ENCODE peak calls at places on chromosomes 16 and 17, in six cellular contexts. One of them, this sample, is unnamed.
A peak's percentile ranks its signal among the peaks of the same experiment; 100 is the strongest.

GRCh38 chr17:82871056-82871775 is 31.4 kb upstream of the ZNF750 start:
- DNase-seq in SK-N-SH: no peak
- DNase-seq in HepG2: no peak
- DNase-seq in GM12878: peak; percentile 82
- DNase-seq in A549: no peak
- DNase-seq in K562: no peak
- DNase-seq in this sample: no peak

GRCh38 chr16:2897110-2897509 is 14.1 kb downstream of the FLYWCH2 start:
- DNase-seq in SK-N-SH: no peak
- DNase-seq in HepG2: no peak
- DNase-seq in GM12878: no peak
- DNase-seq in A549: no peak
- DNase-seq in K562: peak; percentile 6
- DNase-seq in this sample: peak; percentile 58

GRCh38 chr16:65394306-65394705 is 272.4 kb upstream of the CDH11 start:
- DNase-seq in SK-N-SH: no peak
- DNase-seq in HepG2: no peak
- DNase-seq in GM12878: no peak
- DNase-seq in A549: no peak
- DNase-seq in K562: no peak
- DNase-seq in this sample: no peak

GRCh38 chr16:70664325-70665112 is 18.2 kb downstream of the IL34 start:
- DNase-seq in SK-N-SH: peak; percentile 37
- DNase-seq in HepG2: no peak
- DNase-seq in GM12878: no peak
- DNase-seq in A549: no peak
- DNase-seq in K562: no peak
- DNase-seq in this sample: no peak

GRCh38 chr16:89216315-89217137 is 977 bp upstream of the ZNF778 start:
- DNase-seq in SK-N-SH: peak; percentile 85
- DNase-seq in HepG2: peak; percentile 82
- DNase-seq in GM12878: peak; percentile 61
- DNase-seq in A549: peak; percentile 79
- DNase-seq in K562: peak; percentile 78
- DNase-seq in this sample: peak; percentile 77

GRCh38 chr16:88437367-88437964 is 15.6 kb upstream of the ZFPM1 start:
- DNase-seq in SK-N-SH: peak; percentile 95
- DNase-seq in HepG2: peak; percentile 48
- DNase-seq in GM12878: no peak
- DNase-seq in A549: peak; percentile 70
- DNase-seq in K562: peak; percentile 84
- DNase-seq in this sample: peak; percentile 27

GRCh38 chr16:67939507-67940435 is 3.1 kb upstream of the PSMB10 start:
- DNase-seq in SK-N-SH: no peak
- DNase-seq in HepG2: no peak
- DNase-seq in GM12878: no peak
- DNase-seq in A549: no peak
- DNase-seq in K562: no peak
- DNase-seq in this sample: no peak

GRCh38 chr16:81284995-81285600 is 29.7 kb upstream of the GAN start:
- DNase-seq in SK-N-SH: no peak
- DNase-seq in HepG2: no peak
- DNase-seq in GM12878: no peak
- DNase-seq in A549: no peak
- DNase-seq in K562: no peak
- DNase-seq in this sample: no peak

GRCh38 chr17:36913132-36913531 is 24.1 kb upstream of the LHX1 start:
- DNase-seq in SK-N-SH: no peak
- DNase-seq in HepG2: no peak
- DNase-seq in GM12878: no peak
- DNase-seq in A549: no peak
- DNase-seq in K562: no peak
- DNase-seq in this sample: no peak

GRCh38 chr16:73916839-73917594 is 379.6 kb upstream of the PSMD7 start:
- DNase-seq in SK-N-SH: no peak
- DNase-seq in HepG2: no peak
- DNase-seq in GM12878: no peak
- DNase-seq in A549: no peak
- DNase-seq in K562: no peak
- DNase-seq in this sample: no peak

GRCh38 chr16:81513204-81514040 is 68.8 kb downstream of the CMIP start:
- DNase-seq in SK-N-SH: no peak
- DNase-seq in HepG2: peak; percentile 90
- DNase-seq in GM12878: no peak
- DNase-seq in A549: no peak
- DNase-seq in K562: no peak
- DNase-seq in this sample: no peak

GRCh38 chr17:1060991-1061390 is 64.1 kb downstream of the TIMM22 start:
- DNase-seq in SK-N-SH: no peak
- DNase-seq in HepG2: no peak
- DNase-seq in GM12878: no peak
- DNase-seq in A549: peak; percentile 84
- DNase-seq in K562: no peak
- DNase-seq in this sample: peak; percentile 99

GRCh38 chr17:74601944-74602572 is 10.0 kb upstream of the CD300LD start:
- DNase-seq in SK-N-SH: peak; percentile 68
- DNase-seq in HepG2: peak; percentile 60
- DNase-seq in GM12878: no peak
- DNase-seq in A549: peak; percentile 79
- DNase-seq in K562: peak; percentile 65
- DNase-seq in this sample: peak; percentile 15

GRCh38 chr17:44518032-44518431 is 14.8 kb upstream of the GPATCH8 start:
- DNase-seq in SK-N-SH: no peak
- DNase-seq in HepG2: no peak
- DNase-seq in GM12878: no peak
- DNase-seq in A549: no peak
- DNase-seq in K562: no peak
- DNase-seq in this sample: peak; percentile 51

GRCh38 chr17:36591434-36592315 is at the start of gene DHRS11:
- DNase-seq in SK-N-SH: peak; percentile 99
- DNase-seq in HepG2: peak; percentile 59
- DNase-seq in GM12878: no peak
- DNase-seq in A549: peak; percentile 97
- DNase-seq in K562: peak; percentile 95
- DNase-seq in this sample: peak; percentile 64

GRCh38 chr17:47852113-47852949 is 1.4 kb upstream of the SP6 start:
- DNase-seq in SK-N-SH: no peak
- DNase-seq in HepG2: no peak
- DNase-seq in GM12878: no peak
- DNase-seq in A549: no peak
- DNase-seq in K562: peak; percentile 62
- DNase-seq in this sample: no peak

GRCh38 chr16:86073103-86073625 is 174.2 kb downstream of the IRF8 start:
- DNase-seq in SK-N-SH: no peak
- DNase-seq in HepG2: no peak
- DNase-seq in GM12878: no peak
- DNase-seq in A549: no peak
- DNase-seq in K562: no peak
- DNase-seq in this sample: no peak

GRCh38 chr16:86070971-86071370 is 172.0 kb downstream of the IRF8 start:
- DNase-seq in SK-N-SH: no peak
- DNase-seq in HepG2: no peak
- DNase-seq in GM12878: no peak
- DNase-seq in A549: no peak
- DNase-seq in K562: no peak
- DNase-seq in this sample: no peak

GRCh38 chr16:86071611-86072240 is 172.8 kb downstream of the IRF8 start:
- DNase-seq in SK-N-SH: no peak
- DNase-seq in HepG2: no peak
- DNase-seq in GM12878: no peak
- DNase-seq in A549: no peak
- DNase-seq in K562: no peak
- DNase-seq in this sample: no peak

GRCh38 chr16:86073763-86074493 is 175.0 kb downstream of the IRF8 start:
- DNase-seq in SK-N-SH: no peak
- DNase-seq in HepG2: no peak
- DNase-seq in GM12878: no peak
- DNase-seq in A549: no peak
- DNase-seq in K562: no peak
- DNase-seq in this sample: no peak

DNA sequence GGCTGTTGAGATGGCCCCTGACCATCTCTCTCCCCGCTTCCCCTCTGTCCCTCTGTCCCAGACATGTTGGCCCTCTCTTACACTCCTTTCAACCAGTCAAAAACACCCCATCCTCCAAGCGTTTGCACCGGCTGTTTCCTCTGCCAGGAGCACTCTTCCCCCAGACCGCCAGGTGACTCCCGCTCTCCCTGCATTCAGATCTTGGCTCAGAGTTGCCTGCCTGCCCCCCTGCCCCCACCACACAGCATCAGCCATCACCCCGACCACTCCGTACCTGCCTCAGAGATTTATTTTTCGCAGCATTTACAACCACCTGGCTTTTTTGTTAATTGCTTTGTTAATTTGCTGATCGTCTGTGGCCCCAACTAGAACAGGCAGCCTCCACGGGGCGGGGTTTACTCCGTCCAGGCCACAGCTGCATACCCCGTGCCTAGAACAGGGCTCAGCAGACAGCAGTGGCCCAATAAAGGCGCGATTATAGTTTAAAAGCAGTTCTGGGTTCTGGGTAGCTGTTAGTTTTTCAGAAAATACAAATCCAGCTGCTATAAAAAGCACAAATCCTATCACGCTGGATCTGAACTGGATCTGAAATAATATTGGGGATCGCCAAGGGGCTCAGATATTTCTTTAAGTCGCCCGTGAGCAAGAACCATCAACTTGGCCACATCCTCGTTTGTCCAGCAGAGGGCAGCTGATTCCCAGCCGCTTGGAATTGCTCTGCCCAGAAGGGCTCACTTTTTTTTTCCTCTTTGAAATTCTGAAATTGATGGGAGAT is 173.6 kb downstream of the IRF8 start:
- DNase-seq in SK-N-SH: peak; percentile 72
- DNase-seq in HepG2: peak; percentile 41
- DNase-seq in GM12878: no peak
- DNase-seq in A549: peak; percentile 64
- DNase-seq in K562: peak; percentile 67
- DNase-seq in this sample: peak; percentile 86
- TF ChIP-seq SMC3 in SK-N-SH: peak; percentile 85
- TF ChIP-seq SMC3 in HepG2: peak; percentile 90
- TF ChIP-seq SMC3 in GM12878: peak; percentile 88
- TF ChIP-seq SMC3 in A549: peak; percentile 82
- TF ChIP-seq SMC3 in K562: peak; percentile 65
- TF ChIP-seq SMC3 in this sample: peak; percentile 97

GRCh38 chr17:81241648-81242420 is 2.7 kb downstream of the NDUFAF8 start:
- DNase-seq in SK-N-SH: peak; percentile 96
- DNase-seq in HepG2: peak; percentile 57
- DNase-seq in GM12878: no peak
- DNase-seq in A549: peak; percentile 89
- DNase-seq in K562: peak; percentile 84
- DNase-seq in this sample: peak; percentile 13
- TF ChIP-seq SMC3 in SK-N-SH: peak; percentile 65
- TF ChIP-seq SMC3 in HepG2: peak; percentile 24
- TF ChIP-seq SMC3 in GM12878: peak; percentile 65
- TF ChIP-seq SMC3 in A549: no peak
- TF ChIP-seq SMC3 in K562: peak; percentile 81
- TF ChIP-seq SMC3 in this sample: peak; percentile 39

GRCh38 chr16:19166500-19166899 is 1.5 kb upstream of the SYT17 start:
- DNase-seq in SK-N-SH: no peak
- DNase-seq in HepG2: no peak
- DNase-seq in GM12878: no peak
- DNase-seq in A549: no peak
- DNase-seq in K562: peak; percentile 11
- DNase-seq in this sample: no peak
- TF ChIP-seq SMC3 in SK-N-SH: no peak
- TF ChIP-seq SMC3 in HepG2: no peak
- TF ChIP-seq SMC3 in GM12878: peak; percentile 4
- TF ChIP-seq SMC3 in A549: no peak
- TF ChIP-seq SMC3 in K562: no peak
- TF ChIP-seq SMC3 in this sample: no peak

GRCh38 chr17:64534187-64534586 is 27.4 kb downstream of the CEP95 start:
- DNase-seq in SK-N-SH: no peak
- DNase-seq in HepG2: no peak
- DNase-seq in GM12878: no peak
- DNase-seq in A549: peak; percentile 25
- DNase-seq in K562: no peak
- DNase-seq in this sample: no peak
- TF ChIP-seq SMC3 in SK-N-SH: peak; percentile 20
- TF ChIP-seq SMC3 in HepG2: no peak
- TF ChIP-seq SMC3 in GM12878: peak; percentile 19
- TF ChIP-seq SMC3 in A549: no peak
- TF ChIP-seq SMC3 in K562: no peak
- TF ChIP-seq SMC3 in this sample: no peak

GRCh38 chr16:20301840-20302239 is 25.5 kb downstream of the GP2 start:
- DNase-seq in SK-N-SH: no peak
- DNase-seq in HepG2: no peak
- DNase-seq in GM12878: no peak
- DNase-seq in A549: no peak
- DNase-seq in K562: no peak
- DNase-seq in this sample: no peak
- TF ChIP-seq SMC3 in SK-N-SH: no peak
- TF ChIP-seq SMC3 in HepG2: no peak
- TF ChIP-seq SMC3 in GM12878: no peak
- TF ChIP-seq SMC3 in A549: no peak
- TF ChIP-seq SMC3 in K562: no peak
- TF ChIP-seq SMC3 in this sample: no peak

GRCh38 chr17:35519442-35519841 is 18.0 kb downstream of the SLFN12L start:
- DNase-seq in SK-N-SH: no peak
- DNase-seq in HepG2: no peak
- DNase-seq in GM12878: no peak
- DNase-seq in A549: no peak
- DNase-seq in K562: no peak
- DNase-seq in this sample: no peak
- TF ChIP-seq SMC3 in SK-N-SH: no peak
- TF ChIP-seq SMC3 in HepG2: no peak
- TF ChIP-seq SMC3 in GM12878: no peak
- TF ChIP-seq SMC3 in A549: no peak
- TF ChIP-seq SMC3 in K562: no peak
- TF ChIP-seq SMC3 in this sample: no peak

GRCh38 chr16:57244767-57245471 is at the start of gene ARL2BP:
- DNase-seq in SK-N-SH: peak; percentile 99
- DNase-seq in HepG2: peak; percentile 96
- DNase-seq in GM12878: peak; percentile 84
- DNase-seq in A549: peak; percentile 98
- DNase-seq in K562: peak; percentile 100
- DNase-seq in this sample: peak; percentile 96

GRCh38 chr16:57244463-57244766 is 644 bp upstream of the ARL2BP start:
- DNase-seq in SK-N-SH: no peak
- DNase-seq in HepG2: no peak
- DNase-seq in GM12878: no peak
- DNase-seq in A549: no peak
- DNase-seq in K562: no peak
- DNase-seq in this sample: no peak

GRCh38 chr16:57240872-57241271 is 4.2 kb upstream of the ARL2BP start:
- DNase-seq in SK-N-SH: no peak
- DNase-seq in HepG2: no peak
- DNase-seq in GM12878: no peak
- DNase-seq in A549: no peak
- DNase-seq in K562: no peak
- DNase-seq in this sample: no peak

GRCh38 chr16:57242650-57243049 is 2.4 kb upstream of the ARL2BP start:
- DNase-seq in SK-N-SH: no peak
- DNase-seq in HepG2: no peak
- DNase-seq in GM12878: no peak
- DNase-seq in A549: no peak
- DNase-seq in K562: no peak
- DNase-seq in this sample: no peak

GRCh38 chr16:57245472-57246113 is 534 bp downstream of the ARL2BP start:
- DNase-seq in SK-N-SH: peak; percentile 62
- DNase-seq in HepG2: no peak
- DNase-seq in GM12878: no peak
- DNase-seq in A549: peak; percentile 49
- DNase-seq in K562: peak; percentile 51
- DNase-seq in this sample: no peak
- TF ChIP-seq SMC3 in SK-N-SH: no peak
- TF ChIP-seq SMC3 in HepG2: no peak
- TF ChIP-seq SMC3 in GM12878: no peak
- TF ChIP-seq SMC3 in A549: no peak
- TF ChIP-seq SMC3 in K562: no peak
- TF ChIP-seq SMC3 in this sample: no peak

This sample was measured in IMR-90.